ENCODE peak calls at places on chromosomes 12 and 14, in eight cellular contexts. One of them, this sample, is unnamed.

GRCh38 chr14:23052182-23052623 is 5.1 kb downstream of the CDH24 start:
- DNase-seq in astrocyte of the spinal cord: no peak
- DNase-seq in heart right ventricle: no peak
- DNase-seq in HCT116: no peak
- DNase-seq in fibroblast of mammary gland: no peak
- DNase-seq in mucosa of descending colon: no peak
- DNase-seq in fibroblast of the aortic adventitia: peak; percentile 12
- DNase-seq in Caco-2: no peak
- DNase-seq in this sample: no peak

GRCh38 chr12:33438890-33439586 is 581 bp downstream of the SYT10 start:
- DNase-seq in astrocyte of the spinal cord: peak; percentile 0
- DNase-seq in heart right ventricle: no peak
- DNase-seq in HCT116: no peak
- DNase-seq in fibroblast of mammary gland: peak; percentile 10
- DNase-seq in mucosa of descending colon: no peak
- DNase-seq in fibroblast of the aortic adventitia: peak; percentile 28
- DNase-seq in Caco-2: peak; percentile 36
- DNase-seq in this sample: peak; percentile 1

GRCh38 chr14:33393895-33394405 is 455.3 kb downstream of the NPAS3 start:
- DNase-seq in astrocyte of the spinal cord: no peak
- DNase-seq in heart right ventricle: no peak
- DNase-seq in HCT116: no peak
- DNase-seq in fibroblast of mammary gland: no peak
- DNase-seq in mucosa of descending colon: no peak
- DNase-seq in fibroblast of the aortic adventitia: no peak
- DNase-seq in Caco-2: no peak
- DNase-seq in this sample: no peak

GRCh38 chr12:43271659-43272058 is 280.3 kb downstream of the ADAMTS20 start:
- DNase-seq in astrocyte of the spinal cord: no peak
- DNase-seq in heart right ventricle: no peak
- DNase-seq in HCT116: no peak
- DNase-seq in fibroblast of mammary gland: no peak
- DNase-seq in mucosa of descending colon: no peak
- DNase-seq in fibroblast of the aortic adventitia: no peak
- DNase-seq in Caco-2: no peak
- DNase-seq in this sample: no peak

GRCh38 chr12:753401-754237 is 1.2 kb downstream of the WNK1 start:
- DNase-seq in astrocyte of the spinal cord: peak; percentile 14
- DNase-seq in heart right ventricle: peak; percentile 65
- DNase-seq in HCT116: no peak
- DNase-seq in fibroblast of mammary gland: peak; percentile 11
- DNase-seq in mucosa of descending colon: peak; percentile 78
- DNase-seq in fibroblast of the aortic adventitia: peak; percentile 32
- DNase-seq in Caco-2: peak; percentile 71
- DNase-seq in this sample: no peak

GRCh38 chr12:119195256-119195655 is 16.5 kb downstream of the HSPB8 start:
- DNase-seq in astrocyte of the spinal cord: no peak
- DNase-seq in heart right ventricle: no peak
- DNase-seq in HCT116: no peak
- DNase-seq in fibroblast of mammary gland: no peak
- DNase-seq in mucosa of descending colon: no peak
- DNase-seq in fibroblast of the aortic adventitia: no peak
- DNase-seq in Caco-2: no peak
- DNase-seq in this sample: no peak

GRCh38 chr14:85590784-85591183 is 60.8 kb downstream of the FLRT2 start:
- DNase-seq in astrocyte of the spinal cord: no peak
- DNase-seq in heart right ventricle: no peak
- DNase-seq in HCT116: no peak
- DNase-seq in fibroblast of mammary gland: peak; percentile 36
- DNase-seq in mucosa of descending colon: no peak
- DNase-seq in fibroblast of the aortic adventitia: peak; percentile 62
- DNase-seq in Caco-2: peak; percentile 9
- DNase-seq in this sample: no peak

GRCh38 chr14:105852378-105853088 is 326.1 kb downstream of the TMEM121 start:
- DNase-seq in astrocyte of the spinal cord: no peak
- DNase-seq in heart right ventricle: no peak
- DNase-seq in HCT116: no peak
- DNase-seq in fibroblast of mammary gland: no peak
- DNase-seq in mucosa of descending colon: peak; percentile 43
- DNase-seq in fibroblast of the aortic adventitia: no peak
- DNase-seq in Caco-2: no peak
- DNase-seq in this sample: no peak

GRCh38 chr14:75279153-75279738 is 618 bp downstream of the FOS start:
- DNase-seq in astrocyte of the spinal cord: peak; percentile 82
- DNase-seq in heart right ventricle: peak; percentile 78
- DNase-seq in HCT116: no peak
- DNase-seq in fibroblast of mammary gland: peak; percentile 87
- DNase-seq in mucosa of descending colon: peak; percentile 80
- DNase-seq in fibroblast of the aortic adventitia: peak; percentile 86
- DNase-seq in Caco-2: no peak
- DNase-seq in this sample: peak; percentile 70

GRCh38 chr14:81952917-81953316 is 419.3 kb upstream of the SEL1L start:
- DNase-seq in astrocyte of the spinal cord: no peak
- DNase-seq in heart right ventricle: no peak
- DNase-seq in HCT116: no peak
- DNase-seq in fibroblast of mammary gland: no peak
- DNase-seq in mucosa of descending colon: no peak
- DNase-seq in fibroblast of the aortic adventitia: no peak
- DNase-seq in Caco-2: no peak
- DNase-seq in this sample: no peak

GRCh38 chr12:72214163-72214562 is 58.0 kb upstream of the TRHDE start:
- DNase-seq in astrocyte of the spinal cord: no peak
- DNase-seq in heart right ventricle: no peak
- DNase-seq in HCT116: no peak
- DNase-seq in fibroblast of mammary gland: no peak
- DNase-seq in mucosa of descending colon: no peak
- DNase-seq in fibroblast of the aortic adventitia: peak; percentile 28
- DNase-seq in Caco-2: no peak
- DNase-seq in this sample: no peak

GRCh38 chr12:112841891-112842290 is 50.3 kb downstream of the RPH3A start:
- DNase-seq in astrocyte of the spinal cord: peak; percentile 32
- DNase-seq in heart right ventricle: no peak
- DNase-seq in HCT116: no peak
- DNase-seq in fibroblast of mammary gland: peak; percentile 4
- DNase-seq in mucosa of descending colon: no peak
- DNase-seq in fibroblast of the aortic adventitia: peak; percentile 28
- DNase-seq in Caco-2: no peak
- DNase-seq in this sample: peak; percentile 6

GRCh38 chr12:31756977-31757420 is 28.2 kb upstream of the AMN1 start:
- DNase-seq in astrocyte of the spinal cord: no peak
- DNase-seq in heart right ventricle: no peak
- DNase-seq in HCT116: peak; percentile 52
- DNase-seq in fibroblast of mammary gland: peak; percentile 59
- DNase-seq in mucosa of descending colon: no peak
- DNase-seq in fibroblast of the aortic adventitia: peak; percentile 59
- DNase-seq in Caco-2: peak; percentile 42
- DNase-seq in this sample: no peak

GRCh38 chr12:78580296-78580695 is 284.3 kb upstream of the SYT1 start:
- DNase-seq in astrocyte of the spinal cord: no peak
- DNase-seq in heart right ventricle: no peak
- DNase-seq in HCT116: no peak
- DNase-seq in fibroblast of mammary gland: no peak
- DNase-seq in mucosa of descending colon: no peak
- DNase-seq in fibroblast of the aortic adventitia: no peak
- DNase-seq in Caco-2: no peak
- DNase-seq in this sample: no peak

GRCh38 chr14:104731249-104731924 is 7.4 kb downstream of the ADSS1 start:
- DNase-seq in astrocyte of the spinal cord: no peak
- DNase-seq in heart right ventricle: peak; percentile 9
- DNase-seq in HCT116: no peak
- DNase-seq in fibroblast of mammary gland: no peak
- DNase-seq in mucosa of descending colon: no peak
- DNase-seq in fibroblast of the aortic adventitia: no peak
- DNase-seq in Caco-2: peak; percentile 68
- DNase-seq in this sample: no peak
- TF ChIP-seq CTCF in astrocyte of the spinal cord: peak; percentile 55
- TF ChIP-seq CTCF in heart right ventricle: peak; percentile 35
- TF ChIP-seq CTCF in HCT116: no peak
- TF ChIP-seq CTCF in fibroblast of mammary gland: peak; percentile 30
- TF ChIP-seq CTCF in mucosa of descending colon: no peak
- TF ChIP-seq CTCF in fibroblast of the aortic adventitia: peak; percentile 32
- TF ChIP-seq CTCF in Caco-2: peak; percentile 70
- TF ChIP-seq CTCF in this sample: peak; percentile 12

GRCh38 chr14:53929871-53930685 is 26.5 kb downstream of the BMP4 start:
- DNase-seq in astrocyte of the spinal cord: no peak
- DNase-seq in heart right ventricle: no peak
- DNase-seq in HCT116: peak; percentile 37
- DNase-seq in fibroblast of mammary gland: no peak
- DNase-seq in mucosa of descending colon: no peak
- DNase-seq in fibroblast of the aortic adventitia: no peak
- DNase-seq in Caco-2: peak; percentile 84
- DNase-seq in this sample: no peak

GRCh38 chr14:53932966-53933365 is 23.7 kb downstream of the BMP4 start:
- DNase-seq in astrocyte of the spinal cord: no peak
- DNase-seq in heart right ventricle: no peak
- DNase-seq in HCT116: no peak
- DNase-seq in fibroblast of mammary gland: no peak
- DNase-seq in mucosa of descending colon: no peak
- DNase-seq in fibroblast of the aortic adventitia: no peak
- DNase-seq in Caco-2: no peak
- DNase-seq in this sample: no peak

GRCh38 chr14:53938126-53938671 is 18.4 kb downstream of the BMP4 start:
- DNase-seq in astrocyte of the spinal cord: no peak
- DNase-seq in heart right ventricle: no peak
- DNase-seq in HCT116: no peak
- DNase-seq in fibroblast of mammary gland: no peak
- DNase-seq in mucosa of descending colon: no peak
- DNase-seq in fibroblast of the aortic adventitia: no peak
- DNase-seq in Caco-2: no peak
- DNase-seq in this sample: no peak

DNA sequence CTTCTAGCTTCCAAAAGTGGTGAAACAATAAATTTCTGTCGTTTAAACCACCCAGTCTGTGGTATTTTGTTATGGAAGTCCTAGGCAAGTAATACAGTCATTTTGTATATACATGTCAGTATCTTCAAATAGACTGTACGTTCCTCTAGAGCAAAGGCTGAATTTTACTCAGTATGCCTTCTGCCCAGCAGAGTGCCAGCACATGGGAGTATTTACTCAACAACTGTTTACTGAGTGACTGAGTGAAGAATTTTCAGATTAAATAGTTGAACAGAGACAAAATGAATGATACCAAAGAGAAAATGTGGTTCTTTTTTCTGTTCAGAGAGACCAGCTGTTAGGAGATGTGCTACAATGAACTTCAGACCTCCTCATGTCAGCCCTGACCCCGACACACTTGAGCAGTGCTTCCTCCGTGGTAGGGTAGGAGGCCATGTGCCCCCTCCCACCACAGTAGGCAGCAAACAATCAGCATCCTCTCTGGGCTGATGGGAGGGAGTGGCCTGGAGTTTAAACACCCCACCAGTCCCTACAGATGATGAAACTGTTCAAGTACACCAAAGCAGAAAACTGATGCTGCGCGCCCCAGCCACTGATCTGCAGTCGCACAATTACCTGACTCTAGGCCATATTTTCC is 21.7 kb downstream of the BMP4 start:
- DNase-seq in astrocyte of the spinal cord: no peak
- DNase-seq in heart right ventricle: no peak
- DNase-seq in HCT116: no peak
- DNase-seq in fibroblast of mammary gland: no peak
- DNase-seq in mucosa of descending colon: no peak
- DNase-seq in fibroblast of the aortic adventitia: no peak
- DNase-seq in Caco-2: no peak
- DNase-seq in this sample: no peak
- H3K4me3 ChIP-seq in astrocyte of the spinal cord: no peak overlapping the region
- H3K4me3 ChIP-seq in heart right ventricle: no peak overlapping the region
- H3K4me3 ChIP-seq in HCT116: no peak overlapping the region
- H3K4me3 ChIP-seq in fibroblast of mammary gland: no peak overlapping the region
- H3K4me3 ChIP-seq in mucosa of descending colon: no peak overlapping the region
- H3K4me3 ChIP-seq in fibroblast of the aortic adventitia: no peak overlapping the region
- H3K4me3 ChIP-seq in Caco-2: no peak overlapping the region
- H3K4me3 ChIP-seq in this sample: no peak overlapping the region

DNA sequence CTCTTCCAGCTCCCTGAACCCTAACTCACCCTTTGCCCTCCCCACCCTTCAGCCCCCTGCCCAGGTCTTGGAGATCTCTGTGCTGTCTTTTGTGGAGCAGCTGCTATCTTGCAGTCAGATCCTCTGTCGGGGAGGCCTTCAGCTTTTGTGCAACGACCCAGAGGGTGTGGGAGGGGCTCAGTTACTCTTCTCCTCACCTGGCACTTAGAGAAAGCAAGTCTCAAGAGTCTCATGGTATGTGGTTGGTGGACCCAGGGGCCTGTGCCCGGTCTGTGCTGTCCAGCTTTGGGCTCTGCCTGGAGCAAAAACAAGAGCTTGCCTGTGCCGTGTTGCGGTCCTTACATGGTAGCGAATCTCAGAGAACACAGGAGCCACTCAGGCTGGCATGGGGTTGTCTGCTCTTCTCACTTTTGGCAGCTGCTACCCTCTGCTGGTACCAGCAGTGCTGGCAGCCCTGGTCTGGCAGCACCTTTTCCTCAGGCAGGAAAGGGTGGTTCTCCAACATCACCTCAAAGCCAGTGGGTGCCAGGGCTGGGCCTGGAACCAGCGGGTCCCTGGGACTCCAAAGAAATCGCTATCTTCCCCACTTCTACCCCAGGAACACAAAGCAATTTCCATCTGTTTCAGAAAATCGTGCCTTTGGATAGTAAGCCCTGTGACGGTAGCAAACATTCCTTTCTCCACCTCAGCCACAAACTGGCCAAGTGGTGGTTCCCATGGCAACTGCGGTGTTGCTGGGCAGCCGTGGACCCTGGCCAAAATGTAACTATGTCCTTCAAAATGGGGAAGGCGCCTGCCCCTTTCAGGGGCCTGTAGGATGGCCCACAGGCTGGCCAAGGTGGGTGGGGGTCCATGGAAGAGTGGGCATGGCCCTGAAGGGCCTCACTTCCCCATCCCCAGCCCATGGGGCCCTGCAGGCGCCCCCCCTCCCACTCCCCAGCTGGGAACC is 90.0 kb downstream of the RIN3 start:
- DNase-seq in astrocyte of the spinal cord: peak; percentile 93
- DNase-seq in heart right ventricle: peak; percentile 37
- DNase-seq in HCT116: no peak
- DNase-seq in fibroblast of mammary gland: peak; percentile 71
- DNase-seq in mucosa of descending colon: no peak
- DNase-seq in fibroblast of the aortic adventitia: peak; percentile 76
- DNase-seq in Caco-2: no peak
- DNase-seq in this sample: peak; percentile 75
- TF ChIP-seq CTCF in astrocyte of the spinal cord: peak; percentile 51
- TF ChIP-seq CTCF in heart right ventricle: peak; percentile 60
- TF ChIP-seq CTCF in HCT116: no peak
- TF ChIP-seq CTCF in fibroblast of mammary gland: no peak
- TF ChIP-seq CTCF in mucosa of descending colon: no peak
- TF ChIP-seq CTCF in fibroblast of the aortic adventitia: peak; percentile 5
- TF ChIP-seq CTCF in Caco-2: no peak
- TF ChIP-seq CTCF in this sample: peak; percentile 14

DNA sequence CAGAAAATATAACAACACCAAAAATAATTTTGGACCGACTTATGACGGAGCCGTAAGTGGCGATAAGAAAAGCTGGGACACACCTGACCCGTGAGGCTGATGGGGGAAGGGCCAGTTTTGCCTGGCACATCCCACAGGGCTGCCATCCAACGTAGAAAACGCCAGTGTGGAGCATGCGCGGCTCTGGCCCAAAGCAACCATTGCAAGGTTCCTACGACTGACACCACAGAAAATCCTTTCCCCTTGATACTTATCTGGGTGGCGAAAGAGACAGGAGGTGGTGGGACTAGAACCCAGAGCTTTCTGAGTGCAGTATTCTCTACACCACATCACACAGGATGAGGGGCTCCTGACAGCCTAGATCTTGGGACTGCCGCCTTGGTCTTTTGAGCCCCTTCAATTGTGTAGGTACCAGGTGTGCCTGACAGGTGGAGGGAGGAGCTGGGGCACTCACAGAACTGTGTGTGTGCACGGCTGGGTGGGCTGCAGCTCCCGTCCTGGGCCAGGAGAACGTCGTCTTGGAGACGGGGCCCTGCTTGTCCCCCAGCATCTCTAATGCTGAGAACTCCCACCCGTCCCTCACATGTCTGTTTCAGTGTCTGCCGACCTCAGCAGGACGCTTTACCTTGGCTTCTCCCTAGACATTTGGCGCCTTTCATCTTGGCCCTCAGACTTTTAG is 17.4 kb upstream of the CACNA2D4 start:
- DNase-seq in astrocyte of the spinal cord: no peak
- DNase-seq in heart right ventricle: peak; percentile 46
- DNase-seq in HCT116: no peak
- DNase-seq in fibroblast of mammary gland: no peak
- DNase-seq in mucosa of descending colon: no peak
- DNase-seq in fibroblast of the aortic adventitia: no peak
- DNase-seq in Caco-2: no peak
- DNase-seq in this sample: no peak
- H3K4me3 ChIP-seq in astrocyte of the spinal cord: no peak overlapping the region
- H3K4me3 ChIP-seq in heart right ventricle: no peak overlapping the region
- H3K4me3 ChIP-seq in HCT116: no peak overlapping the region
- H3K4me3 ChIP-seq in fibroblast of mammary gland: no peak overlapping the region
- H3K4me3 ChIP-seq in mucosa of descending colon: no peak overlapping the region
- H3K4me3 ChIP-seq in fibroblast of the aortic adventitia: no peak overlapping the region
- H3K4me3 ChIP-seq in Caco-2: no peak overlapping the region
- H3K4me3 ChIP-seq in this sample: no peak overlapping the region